ENCODE peak calls at places on chromosomes 6 and 20, in six cellular contexts. R, J, S, X, U and K are unnamed samples.

GRCh38 chr20:22535483-22535882 is 48.9 kb downstream of the FOXA2 start:
- DNase-seq in R (no peak), J (no peak), S (no peak), X (no peak), U (no peak), K (no peak)

GRCh38 chr20:51810155-51811039 is 8.1 kb upstream of the SALL4 start:
- DNase-seq in R (no peak), J (no peak), S (no peak), X (peak; percentile 25), U (no peak), K (no peak)

GRCh38 chr6:167759912-167760311 is 66.8 kb upstream of the AFDN start:
- DNase-seq in R (no peak), J (no peak), S (no peak), X (no peak), U (no peak), K (no peak)

GRCh38 chr6:52522151-52522626 is 54.7 kb downstream of the TRAM2 start:
- DNase-seq in R (no peak), J (no peak), S (peak; percentile 93), X (no peak), U (peak; percentile 90), K (peak; percentile 88)

GRCh38 chr20:44707259-44707580 is 7.9 kb upstream of the CCN5 start:
- DNase-seq in R (no peak), J (no peak), S (no peak), X (no peak), U (no peak), K (no peak)

GRCh38 chr6:154410619-154411044 is 54.0 kb upstream of the IPCEF1 start:
- DNase-seq in R (peak; percentile 90), J (peak; percentile 25), S (peak; percentile 97), X (peak; percentile 90), U (peak; percentile 98), K (peak; percentile 98)

GRCh38 chr6:56714982-56715456 is 72.3 kb upstream of the DST start:
- DNase-seq in R (peak; percentile 85), J (no peak), S (peak; percentile 84), X (peak; percentile 94), U (peak; percentile 70), K (peak; percentile 78)

GRCh38 chr6:128482642-128483041 is 37.8 kb downstream of the PTPRK start:
- DNase-seq in R (no peak), J (no peak), S (no peak), X (no peak), U (no peak), K (no peak)

GRCh38 chr6:122717350-122717749 is 62.2 kb upstream of the FABP7 start:
- DNase-seq in R (no peak), J (no peak), S (peak; percentile 58), X (no peak), U (peak; percentile 78), K (peak; percentile 52)

GRCh38 chr6:19759117-19759880 is 77.9 kb upstream of the ID4 start:
- DNase-seq in R (peak; percentile 92), J (peak; percentile 17), S (peak; percentile 85), X (peak; percentile 94), U (peak; percentile 79), K (peak; percentile 39)

GRCh38 chr6:56370591-56371198 is 123.3 kb upstream of the COL21A1 start:
- DNase-seq in R (peak; percentile 97), J (peak; percentile 76), S (peak; percentile 96), X (peak; percentile 89), U (peak; percentile 96), K (peak; percentile 92)

GRCh38 chr6:107634147-107635057 is 144.5 kb downstream of the SOBP start:
- DNase-seq in R (no peak), J (no peak), S (no peak), X (no peak), U (no peak), K (no peak)

GRCh38 chr6:11096109-11096508 is 2.5 kb downstream of the SMIM13 start:
- DNase-seq in R (peak; percentile 79), J (peak; percentile 46), S (peak; percentile 81), X (peak; percentile 32), U (peak; percentile 50), K (peak; percentile 93)

GRCh38 chr20:48797275-48797825 is 30.4 kb downstream of the PREX1 start:
- DNase-seq in R (no peak), J (no peak), S (no peak), X (no peak), U (no peak), K (no peak)

GRCh38 chr6:3353939-3354338 is 95.2 kb downstream of the PSMG4 start:
- DNase-seq in R (no peak), J (no peak), S (no peak), X (no peak), U (no peak), K (no peak)

GRCh38 chr20:24738981-24739633 is 210.0 kb upstream of the CST7 start:
- DNase-seq in R (no peak), J (no peak), S (no peak), X (no peak), U (peak; percentile 3), K (peak; percentile 31)

DNA sequence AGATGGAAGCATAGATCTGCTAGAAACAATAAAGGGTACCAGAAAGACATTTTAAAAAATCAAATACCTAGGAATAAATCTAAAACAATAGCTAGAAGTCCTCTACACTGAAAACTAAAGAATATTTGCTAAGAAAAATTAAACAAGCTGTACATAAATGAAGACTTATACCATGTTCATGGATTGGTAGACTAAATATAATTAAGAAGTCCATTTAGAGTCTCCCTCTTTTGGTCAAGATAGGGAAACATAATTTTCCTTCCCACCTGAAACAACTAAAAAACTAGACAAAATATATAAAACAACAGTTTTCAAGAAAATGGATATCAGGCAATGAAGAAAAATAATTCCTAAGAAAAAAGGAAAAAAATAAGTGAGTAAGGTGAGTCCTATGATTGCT is 120.0 kb upstream of the TAB2 start:
- DNase-seq in R (no peak), J (no peak), S (no peak), X (no peak), U (no peak), K (no peak)
- TF ChIP-seq CTCF in R (no peak), J (no peak), S (no peak), X (no peak), U (no peak), K (no peak)

GRCh38 chr6:25456656-25457055 is 177.5 kb downstream of the CARMIL1 start:
- DNase-seq in R (no peak), J (no peak), S (no peak), X (no peak), U (no peak), K (no peak)
- H3K4me3 ChIP-seq in R (no peak overlapping the region), J (no peak overlapping the region), S (no peak overlapping the region), X (no peak overlapping the region), U (no peak overlapping the region), K (no peak overlapping the region)

GRCh38 chr6:103723438-103723837 is 1136.3 kb downstream of the HACE1 start:
- DNase-seq in R (no peak), J (no peak), S (no peak), X (no peak), U (no peak), K (no peak)

GRCh38 chr6:103721923-103722322 is 1137.8 kb downstream of the HACE1 start:
- DNase-seq in R (no peak), J (no peak), S (no peak), X (no peak), U (no peak), K (no peak)
- TF ChIP-seq CTCF in R (no peak), J (no peak), S (no peak), X (no peak), U (no peak), K (no peak)

DNA sequence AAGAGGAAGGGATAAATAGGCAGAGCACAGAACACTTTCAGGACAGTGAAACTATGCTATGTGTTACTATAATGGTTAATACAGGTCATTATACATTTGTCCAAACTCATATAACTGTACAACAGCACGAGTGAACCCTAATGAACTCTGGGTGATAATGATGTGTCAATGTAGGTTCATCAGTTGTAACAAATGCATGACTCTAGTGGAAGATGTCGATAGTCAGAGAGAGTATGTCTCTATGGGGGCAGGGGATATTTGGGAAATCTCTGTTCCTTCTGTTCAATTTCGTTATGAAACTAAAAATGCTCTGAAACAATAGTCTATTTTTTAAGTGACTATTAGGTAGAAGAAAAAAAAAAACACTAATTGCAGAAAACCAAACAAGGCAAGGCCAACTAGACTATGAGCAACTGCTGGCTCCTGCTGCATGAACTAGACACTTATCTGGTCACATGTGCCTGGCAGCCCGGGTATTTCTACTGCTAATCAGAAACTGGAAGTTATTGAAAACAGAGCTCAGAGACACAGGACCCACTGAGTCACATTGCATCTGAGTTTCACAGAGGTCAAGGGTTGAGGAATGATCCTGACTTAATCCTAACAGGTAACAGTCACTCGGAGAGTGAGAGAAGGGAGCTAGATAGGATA is 97.9 kb downstream of the ISM1 start:
- DNase-seq in R (no peak), J (no peak), S (no peak), X (no peak), U (no peak), K (no peak)
- H3K4me3 ChIP-seq in R (no peak overlapping the region), J (no peak overlapping the region), S (no peak overlapping the region), X (no peak overlapping the region), U (no peak overlapping the region), K (no peak overlapping the region)

GRCh38 chr6:68958327-68958726 is 323.2 kb downstream of the ADGRB3 start:
- DNase-seq in R (peak; percentile 14), J (no peak), S (peak; percentile 1), X (peak; percentile 15), U (peak; percentile 5), K (peak; percentile 32)
- TF ChIP-seq CTCF in R (no peak), J (peak; percentile 7), S (peak; percentile 6), X (peak; percentile 41), U (no peak), K (peak; percentile 33)

GRCh38 chr20:1961374-1961773 is 32.5 kb downstream of the PDYN start:
- DNase-seq in R (no peak), J (no peak), S (no peak), X (no peak), U (no peak), K (no peak)

GRCh38 chr20:1964061-1964460 is 29.8 kb downstream of the PDYN start:
- DNase-seq in R (no peak), J (no peak), S (no peak), X (no peak), U (no peak), K (no peak)

GRCh38 chr20:1964659-1965405 is 29.0 kb downstream of the PDYN start:
- DNase-seq in R (no peak), J (no peak), S (no peak), X (no peak), U (no peak), K (no peak)

GRCh38 chr20:1968958-1969357 is 24.9 kb downstream of the PDYN start:
- DNase-seq in R (no peak), J (no peak), S (no peak), X (no peak), U (no peak), K (no peak)

GRCh38 chr20:1965520-1966278 is 28.2 kb downstream of the PDYN start:
- DNase-seq in R (peak; percentile 42), J (no peak), S (peak; percentile 63), X (peak; percentile 74), U (peak; percentile 64), K (peak; percentile 70)
- H3K4me3 ChIP-seq in R (peak overlapping the region; percentile 11), J (no peak overlapping the region), S (peak overlapping the region; percentile 20), X (no peak overlapping the region), U (no peak overlapping the region), K (no peak overlapping the region)

GRCh38 chr6:786946-787763 is 94.2 kb upstream of the EXOC2 start:
- DNase-seq in R (no peak), J (no peak), S (peak; percentile 10), X (peak; percentile 57), U (no peak), K (peak; percentile 37)
- TF ChIP-seq CTCF in R (peak; percentile 27), J (peak; percentile 44), S (peak; percentile 58), X (peak; percentile 86), U (peak; percentile 64), K (peak; percentile 78)